ENCODE peak calls at places on chromosomes 16 and 17, in four cellular contexts. M is MM.1S, L is WTC11, P is colonic mucosa. J is an unnamed sample.

GRCh38 chr16:58548378-58548777 is 33.1 kb downstream of the SETD6 start:
- DNase-seq in M (no peak), L (no peak), P (no peak), J (no peak)

GRCh38 chr17:77637807-77638182 is 320.7 kb upstream of the TNRC6C start:
- DNase-seq in M (no peak), L (peak), P (no peak), J (no peak)

GRCh38 chr16:58198022-58198683 is at the start of gene CSNK2A2:
- DNase-seq in M (peak), L (peak), P (peak), J (peak)

GRCh38 chr17:14197582-14197981 is 39.1 kb downstream of the CDRT15 start:
- DNase-seq in M (no peak), L (no peak), P (no peak), J (no peak)

GRCh38 chr17:1122681-1123396 is 56.9 kb downstream of the ABR start:
- DNase-seq in M (peak), L (peak), P (peak), J (peak)

GRCh38 chr16:68732068-68732680 is 4.9 kb upstream of the CDH1 start:
- DNase-seq in M (no peak), L (peak), P (peak), J (no peak)

GRCh38 chr16:88468289-88469129 is 15.4 kb downstream of the ZFPM1 start:
- DNase-seq in M (no peak), L (peak), P (no peak), J (peak)

GRCh38 chr16:53055603-53056527 is 1.1 kb downstream of the CHD9 start:
- DNase-seq in M (peak), L (no peak), P (peak), J (no peak)

GRCh38 chr17:21463779-21464407 is 87.7 kb downstream of the KCNJ12 start:
- DNase-seq in M (no peak), L (peak), P (no peak), J (no peak)

GRCh38 chr16:82405696-82406095 is 221.1 kb upstream of the CDH13 start:
- DNase-seq in M (no peak), L (no peak), P (no peak), J (no peak)

GRCh38 chr16:72974142-72974769 is 73.7 kb downstream of the ZFHX3 start:
- DNase-seq in M (no peak), L (no peak), P (no peak), J (no peak)

GRCh38 chr16:81536648-81537047 is 92.0 kb downstream of the CMIP start:
- DNase-seq in M (no peak), L (no peak), P (no peak), J (no peak)

GRCh38 chr16:73527191-73527590 is 479.3 kb upstream of the ZFHX3 start:
- DNase-seq in M (no peak), L (no peak), P (no peak), J (no peak)

GRCh38 chr17:80968602-80969029 is 23.0 kb upstream of the CHMP6 start:
- DNase-seq in M (no peak), L (no peak), P (no peak), J (no peak)

GRCh38 chr16:87200637-87201036 is 116.6 kb downstream of the C16orf95 start:
- DNase-seq in M (no peak), L (no peak), P (no peak), J (no peak)

GRCh38 chr17:17833664-17834357 is 3.0 kb downstream of the SREBF1 start:
- DNase-seq in M (no peak), L (no peak), P (no peak), J (no peak)

GRCh38 chr17:62724398-62725146 is 83.5 kb downstream of the MARCHF10 start:
- DNase-seq in M (peak), L (no peak), P (no peak), J (peak)

GRCh38 chr16:19168173-19169080 is at the start of gene SYT17:
- DNase-seq in M (no peak), L (peak), P (peak), J (peak)

GRCh38 chr16:67257486-67258159 is 8.8 kb downstream of the SLC9A5 start:
- DNase-seq in M (no peak), L (no peak), P (no peak), J (no peak)

GRCh38 chr16:72188512-72188911 is 16.6 kb upstream of the PMFBP1 start:
- DNase-seq in M (no peak), L (no peak), P (no peak), J (no peak)

GRCh38 chr17:21161498-21162393 is 35.0 kb downstream of the DHRS7B start:
- DNase-seq in M (no peak), L (no peak), P (no peak), J (no peak)

GRCh38 chr16:88088161-88088581 is 136.9 kb downstream of the BANP start:
- DNase-seq in M (no peak), L (no peak), P (peak), J (no peak)

GRCh38 chr17:57565119-57565635 is 179.9 kb downstream of the CCDC182 start:
- DNase-seq in M (no peak), L (no peak), P (no peak), J (no peak)

GRCh38 chr17:2853722-2854580 is 57.7 kb downstream of the RAP1GAP2 start:
- DNase-seq in M (no peak), L (peak), P (peak), J (no peak)

GRCh38 chr17:72399608-72400487 is 279.0 kb downstream of the SOX9 start:
- DNase-seq in M (no peak), L (no peak), P (no peak), J (no peak)

GRCh38 chr16:48117217-48118105 is 38.3 kb downstream of the ABCC12 start:
- DNase-seq in M (no peak), L (peak), P (peak), J (peak)

GRCh38 chr17:77445030-77445907 is 304.5 kb downstream of the SEC14L1 start:
- DNase-seq in M (peak), L (no peak), P (peak), J (peak)

GRCh38 chr17:32519769-32520701 is 33.2 kb downstream of the CDK5R1 start:
- DNase-seq in M (no peak), L (no peak), P (peak), J (peak)

GRCh38 chr17:28180449-28180848 is 138.0 kb downstream of the NLK start:
- DNase-seq in M (no peak), L (no peak), P (no peak), J (peak)

GRCh38 chr17:45310380-45311324 is 6.2 kb downstream of the MAP3K14 start:
- DNase-seq in M (peak), L (no peak), P (peak), J (no peak)

GRCh38 chr16:71537643-71538042 is 11.4 kb downstream of the CHST4 start:
- DNase-seq in M (peak), L (peak), P (peak), J (peak)

GRCh38 chr17:79338589-79338988 is 264.0 kb downstream of the ENGASE start:
- DNase-seq in M (no peak), L (no peak), P (no peak), J (no peak)

GRCh38 chr17:2948721-2949468 is 114.5 kb downstream of the OR1D5 start:
- DNase-seq in M (no peak), L (no peak), P (no peak), J (no peak)

GRCh38 chr16:15792563-15792971 is 64.3 kb downstream of the MYH11 start:
- DNase-seq in M (no peak), L (no peak), P (no peak), J (no peak)

GRCh38 chr17:10635290-10635689 is 21.8 kb downstream of the MYH3 start:
- DNase-seq in M (no peak), L (peak), P (no peak), J (no peak)
- TF ChIP-seq CTCF in M (no peak), L (no peak), P (no peak), J (no peak)

GRCh38 chr17:60398227-60398959 is 6.5 kb upstream of the USP32 start:
- DNase-seq in M (no peak), L (no peak), P (no peak), J (peak)
- TF ChIP-seq CTCF in M (no peak), L (no peak), P (no peak), J (no peak)

GRCh38 chr16:9258423-9259051 is 167.1 kb downstream of the HAPSTR1 start:
- DNase-seq in M (peak), L (peak), P (peak), J (peak)
- TF ChIP-seq CTCF in M (peak), L (peak), P (peak), J (peak)

DNA sequence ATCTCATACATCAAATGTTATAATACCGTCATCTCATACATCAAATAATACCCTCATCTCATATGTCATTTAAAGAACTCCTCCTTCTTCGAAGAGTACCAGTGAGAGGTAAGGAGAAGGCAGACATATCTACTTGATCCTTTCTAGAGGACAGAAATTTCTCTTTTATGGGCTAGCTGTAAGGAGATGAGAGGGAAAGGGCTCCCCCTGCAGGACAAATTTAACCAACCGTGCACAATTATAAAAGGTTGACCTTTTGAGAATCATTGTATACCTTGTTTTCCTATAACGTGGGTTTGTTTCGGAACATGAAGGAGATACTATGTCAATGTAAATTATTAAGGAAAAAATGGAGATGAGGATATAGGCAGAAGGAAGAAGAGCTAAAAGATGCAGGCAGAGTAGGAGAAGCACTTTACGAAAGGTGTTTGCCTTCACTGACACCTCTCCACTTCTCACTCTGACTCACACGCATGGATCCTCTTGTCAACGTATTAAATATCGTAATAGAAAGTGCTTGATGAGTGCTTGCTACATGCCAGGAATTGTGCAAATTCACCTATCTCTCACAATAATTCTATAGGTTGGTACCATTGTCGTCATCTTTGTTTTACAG is 465.9 kb upstream of the ERCC4 start:
- DNase-seq in M (peak), L (peak), P (peak), J (peak)
- TF ChIP-seq CTCF in M (peak), L (peak), P (peak), J (peak)

DNA sequence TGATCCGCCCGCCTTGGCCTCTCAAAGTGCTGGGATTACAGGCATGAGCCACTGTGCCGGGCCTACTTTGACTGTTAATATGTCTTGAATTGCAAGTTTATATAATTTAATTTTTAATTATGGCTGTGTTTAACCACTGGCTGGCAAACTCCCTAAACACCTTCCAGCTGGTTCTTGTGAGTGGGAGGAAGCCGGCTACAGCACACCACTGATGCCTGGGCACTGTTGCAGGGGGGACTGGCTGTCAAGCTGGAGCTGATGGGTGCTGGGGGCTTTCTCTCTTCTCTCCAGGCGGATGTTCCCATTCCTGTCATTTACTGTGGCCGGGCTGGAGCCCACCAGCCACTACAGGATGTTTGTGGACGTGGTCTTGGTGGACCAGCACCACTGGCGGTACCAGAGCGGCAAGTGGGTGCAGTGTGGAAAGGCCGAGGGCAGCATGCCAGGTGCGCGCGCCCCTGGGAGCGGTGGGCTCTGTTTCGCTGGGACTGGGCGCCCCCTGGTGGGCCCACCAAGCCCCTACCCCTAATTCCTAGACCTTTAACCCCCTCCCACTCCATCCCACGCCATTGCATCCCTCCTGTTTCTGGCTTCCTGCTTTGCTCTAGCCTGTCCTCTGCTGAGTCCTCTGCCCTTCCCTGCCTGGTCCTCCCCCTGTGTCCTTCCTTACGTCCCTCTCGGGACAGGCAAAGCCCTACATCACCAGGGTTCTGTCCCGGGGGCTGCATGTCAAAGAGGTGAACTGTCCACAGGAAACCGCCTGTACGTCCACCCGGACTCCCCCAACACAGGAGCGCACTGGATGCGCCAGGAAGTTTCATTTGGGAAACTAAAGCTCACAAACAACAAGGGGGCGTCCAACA is 9.5 kb downstream of the TBX21 start:
- DNase-seq in M (no peak), L (peak), P (no peak), J (peak)
- TF ChIP-seq CTCF in M (peak), L (peak), P (no peak), J (peak)

GRCh38 chr17:65185060-65185459 is 47.9 kb downstream of the RGS9 start:
- DNase-seq in M (no peak), L (no peak), P (no peak), J (no peak)

GRCh38 chr17:65183736-65184135 is 46.6 kb downstream of the RGS9 start:
- DNase-seq in M (no peak), L (peak), P (no peak), J (no peak)

GRCh38 chr17:65182233-65182632 is 45.1 kb downstream of the RGS9 start:
- DNase-seq in M (no peak), L (no peak), P (no peak), J (peak)

GRCh38 chr17:65184235-65184959 is 47.2 kb downstream of the RGS9 start:
- DNase-seq in M (no peak), L (no peak), P (no peak), J (no peak)

GRCh38 chr17:65185686-65186382 is 48.7 kb downstream of the RGS9 start:
- DNase-seq in M (no peak), L (no peak), P (no peak), J (no peak)
- TF ChIP-seq CTCF in M (no peak), L (no peak), P (no peak), J (no peak)

J was measured in GM13977.